ENCODE peak calls at places on chromosomes 1 and 21, in ten cellular contexts. G is fibroblast of lung; N is fibroblast of mammary gland; T is foreskin fibroblast; K is AG10803; W is skeletal muscle cell; L is naive thymus-derived CD4-positive, alpha-beta T cell; Z is sigmoid colon; E is MM.1S; H is adipocyte. Y is an unnamed sample.

GRCh38 chr1:208248254-208248935 is 4.2 kb upstream of the PLXNA2 start:
- DNase-seq in K (no peak), N (no peak), G (no peak), W (no peak), H (no peak), T (no peak), L (no peak), E (no peak), Z (no peak), Y (no peak)

GRCh38 chr21:14677639-14678179 is 131.6 kb upstream of the SAMSN1 start:
- DNase-seq in N (no peak), E (no peak), K (no peak), H (no peak), W (no peak), T (no peak), L (no peak), Z (no peak), G (no peak), Y (no peak)

GRCh38 chr1:12341667-12342066 is 111.8 kb downstream of the VPS13D start:
- DNase-seq in K (no peak), H (no peak), G (no peak), Z (no peak), N (no peak), L (no peak), E (no peak), T (no peak), W (no peak), Y (no peak)

GRCh38 chr1:153791856-153792253 is 16.6 kb downstream of the SLC27A3 start:
- DNase-seq in L (no peak), N (peak), T (peak), Z (peak), W (no peak), G (peak), K (peak), H (peak), E (no peak), Y (peak)

GRCh38 chr1:113581323-113581722 is 178.0 kb downstream of the PHTF1 start:
- DNase-seq in E (no peak), W (no peak), H (no peak), K (no peak), N (no peak), T (no peak), L (no peak), G (no peak), Z (no peak), Y (no peak)

GRCh38 chr1:233359431-233359830 is 31.9 kb downstream of the MAP3K21 start:
- DNase-seq in T (no peak), L (no peak), H (no peak), N (no peak), G (no peak), Z (no peak), W (no peak), E (no peak), K (no peak), Y (no peak)

GRCh38 chr1:46447499-46448108 is 42.0 kb upstream of the DMBX1 start:
- DNase-seq in G (no peak), N (no peak), W (no peak), Z (no peak), E (no peak), K (no peak), H (no peak), T (no peak), L (no peak), Y (no peak)

GRCh38 chr21:14616303-14617039 is 70.4 kb upstream of the SAMSN1 start:
- DNase-seq in T (no peak), Z (no peak), N (peak), K (no peak), H (no peak), L (no peak), E (no peak), G (no peak), W (no peak), Y (no peak)

GRCh38 chr1:214566158-214567104 is 15.0 kb upstream of the PTPN14 start:
- DNase-seq in G (peak), L (no peak), N (peak), W (peak), K (peak), T (peak), H (peak), Z (no peak), E (no peak), Y (no peak)

GRCh38 chr1:11835441-11836225 is 11.9 kb downstream of the NPPA start:
- DNase-seq in E (no peak), L (no peak), K (no peak), W (no peak), Z (no peak), T (no peak), H (no peak), N (no peak), G (no peak), Y (no peak)

GRCh38 chr1:181099152-181100014 is 10.9 kb downstream of the IER5 start:
- DNase-seq in H (peak), T (no peak), N (peak), W (peak), Z (no peak), G (peak), L (no peak), E (peak), K (peak), Y (no peak)

GRCh38 chr21:17793675-17794123 is 25.5 kb downstream of the C21orf91 start:
- DNase-seq in Z (no peak), G (peak), H (peak), L (no peak), E (peak), K (peak), T (peak), W (no peak), N (peak), Y (no peak)
- H3K4me3 ChIP-seq in Z (peak), G (peak), H (peak), L (peak), E (peak), K (peak), T (peak), W (no peak), N (peak), Y (peak)

DNA sequence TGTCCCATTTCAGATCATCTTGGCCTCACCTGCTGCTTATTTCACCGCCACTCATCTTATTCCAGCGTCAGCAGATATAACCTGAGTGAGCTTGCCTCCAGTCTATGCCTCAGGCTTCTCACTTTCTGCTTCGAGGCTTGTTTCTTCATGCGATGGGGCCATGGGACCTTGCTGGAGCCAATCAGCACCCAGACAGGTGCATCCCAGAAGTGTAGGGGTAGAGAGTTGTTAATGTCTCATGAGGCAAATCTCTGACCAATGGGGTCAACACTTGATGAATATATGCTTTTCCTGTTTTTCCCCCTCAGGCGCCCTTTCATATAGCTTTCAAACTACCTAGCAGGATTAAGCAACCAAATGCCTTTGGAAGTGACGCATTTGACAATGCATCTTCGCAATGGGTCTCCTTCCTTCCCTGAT is 935 bp upstream of the YIPF1 start:
- DNase-seq in W (no peak), T (no peak), G (no peak), H (no peak), E (peak), N (no peak), Z (no peak), K (no peak), L (no peak), Y (no peak)
- H3K4me3 ChIP-seq in W (peak), T (peak), G (no peak), H (peak), E (peak), N (peak), Z (peak), K (peak), L (peak), Y (peak)

GRCh38 chr1:56627019-56627635 is 18.0 kb upstream of the PRKAA2 start:
- DNase-seq in E (no peak), L (no peak), G (no peak), N (no peak), W (no peak), H (no peak), K (peak), Z (no peak), T (no peak), Y (no peak)
- H3K4me3 ChIP-seq in E (no peak), L (no peak), G (no peak), N (no peak), W (no peak), H (no peak), K (no peak), Z (no peak), T (no peak), Y (no peak)

DNA sequence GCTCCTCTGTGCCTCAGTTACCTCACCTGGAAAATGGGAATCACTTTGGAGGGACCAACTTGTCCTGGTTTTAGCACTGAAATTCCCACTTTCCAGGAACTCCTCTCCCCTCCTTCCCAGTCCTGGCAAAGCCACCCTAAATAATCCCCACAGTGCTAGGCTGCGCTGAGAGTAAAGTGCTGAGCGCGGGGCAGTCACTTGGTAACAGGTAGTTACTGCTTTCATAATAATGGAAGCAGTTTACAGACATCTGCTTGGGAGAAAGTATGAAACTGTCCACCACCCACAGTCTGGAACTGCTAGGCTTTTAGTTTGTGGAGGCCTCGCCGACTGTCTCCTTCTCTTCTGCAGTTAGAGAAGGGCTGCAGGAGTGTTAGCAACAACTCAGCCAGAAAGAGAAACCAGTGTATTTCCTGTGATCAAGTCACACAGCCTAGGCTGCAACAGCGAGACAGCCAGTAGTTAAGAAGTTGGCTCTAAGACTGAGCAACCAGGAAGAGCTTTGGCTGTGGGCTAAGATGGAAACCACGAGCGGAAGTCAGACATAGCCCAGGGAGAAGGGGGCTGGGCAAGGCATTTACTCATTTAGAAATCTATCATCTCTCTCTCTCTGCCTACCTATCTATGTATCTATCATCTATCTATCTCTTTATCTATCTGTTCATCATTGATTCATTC is 30.8 kb upstream of the ABCG1 start:
- DNase-seq in T (no peak), W (no peak), N (peak), K (peak), G (no peak), L (peak), E (peak), Z (peak), H (no peak), Y (no peak)
- H3K4me3 ChIP-seq in T (no peak), W (no peak), N (no peak), K (no peak), G (no peak), L (peak), E (peak), Z (no peak), H (no peak), Y (no peak)

GRCh38 chr1:19650416-19651140 is 6.5 kb downstream of the NBL1 start:
- DNase-seq in K (no peak), H (no peak), W (no peak), T (no peak), Z (no peak), L (no peak), N (no peak), G (no peak), E (no peak), Y (peak)
- H3K4me3 ChIP-seq in K (peak), H (peak), W (no peak), T (no peak), Z (no peak), L (no peak), N (no peak), G (peak), E (no peak), Y (no peak)

GRCh38 chr1:32337855-32338636 is 2.0 kb upstream of the MARCKSL1 start:
- DNase-seq in K (no peak), L (no peak), Z (no peak), N (no peak), H (no peak), W (no peak), E (peak), T (no peak), G (no peak), Y (peak)
- H3K4me3 ChIP-seq in K (no peak), L (no peak), Z (no peak), N (no peak), H (no peak), W (no peak), E (peak), T (no peak), G (no peak), Y (peak)

DNA sequence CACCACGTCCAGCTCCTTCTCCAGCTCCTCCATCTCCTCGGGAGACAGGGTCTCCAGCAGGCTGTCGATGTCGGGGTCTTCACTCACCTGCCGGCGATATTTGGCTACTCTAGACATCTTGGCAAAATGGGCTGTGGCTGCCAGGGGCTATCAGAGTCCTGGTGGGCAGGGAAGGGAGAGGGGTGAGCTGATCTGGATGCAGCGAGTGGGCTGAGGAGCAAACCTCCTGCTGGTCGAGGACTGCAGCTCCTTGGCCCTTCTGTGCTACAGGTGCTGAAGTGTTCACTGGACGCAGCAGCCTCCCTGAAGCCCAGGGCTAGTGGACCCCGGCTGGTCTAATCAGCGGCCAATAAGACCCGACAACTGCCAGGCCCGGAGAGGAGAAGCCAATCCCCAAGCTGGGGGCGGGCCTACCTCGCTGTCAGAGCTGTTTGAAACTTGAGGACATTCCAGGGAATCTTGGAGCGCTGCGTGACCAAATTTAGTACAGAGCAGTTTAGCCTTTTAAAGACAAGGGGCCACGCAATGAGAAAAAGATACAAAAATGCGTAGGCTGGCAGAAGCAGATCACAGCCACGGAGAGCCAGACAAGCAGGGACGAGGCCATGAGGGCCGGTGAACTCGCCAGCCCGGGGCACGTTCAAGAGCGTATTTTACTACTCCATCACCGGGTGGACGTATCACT is at the start of gene LMOD1:
- DNase-seq in E (no peak), Z (peak), L (no peak), G (peak), N (peak), T (peak), H (peak), K (peak), W (peak), Y (peak)
- H3K4me3 ChIP-seq in E (no peak), Z (peak), L (peak), G (peak), N (peak), T (peak), H (peak), K (peak), W (peak), Y (peak)

DNA sequence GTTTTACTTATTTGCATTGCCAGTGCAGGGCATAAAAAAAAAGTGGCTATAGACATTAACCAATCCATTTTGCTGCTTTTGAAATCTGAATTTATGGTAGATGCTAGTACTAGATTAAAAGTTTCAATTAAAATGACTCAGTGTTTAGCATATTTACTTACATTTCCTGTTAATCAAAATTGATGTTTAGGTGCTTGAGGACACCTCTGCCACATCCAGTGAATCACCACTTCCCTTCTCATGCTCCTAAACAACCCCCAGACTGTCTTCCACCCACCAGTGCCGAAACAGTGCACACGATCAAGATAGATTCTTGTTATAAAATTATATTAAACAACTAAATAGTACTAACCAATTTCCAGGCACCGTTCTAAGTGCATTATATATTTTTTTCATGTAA is 32.7 kb downstream of the HSD17B7 start:
- DNase-seq in Z (no peak), K (no peak), T (no peak), E (no peak), G (no peak), W (no peak), H (no peak), N (peak), L (no peak), Y (no peak)
- H3K4me3 ChIP-seq in Z (no peak), K (no peak), T (no peak), E (no peak), G (no peak), W (no peak), H (no peak), N (no peak), L (no peak), Y (peak)

DNA sequence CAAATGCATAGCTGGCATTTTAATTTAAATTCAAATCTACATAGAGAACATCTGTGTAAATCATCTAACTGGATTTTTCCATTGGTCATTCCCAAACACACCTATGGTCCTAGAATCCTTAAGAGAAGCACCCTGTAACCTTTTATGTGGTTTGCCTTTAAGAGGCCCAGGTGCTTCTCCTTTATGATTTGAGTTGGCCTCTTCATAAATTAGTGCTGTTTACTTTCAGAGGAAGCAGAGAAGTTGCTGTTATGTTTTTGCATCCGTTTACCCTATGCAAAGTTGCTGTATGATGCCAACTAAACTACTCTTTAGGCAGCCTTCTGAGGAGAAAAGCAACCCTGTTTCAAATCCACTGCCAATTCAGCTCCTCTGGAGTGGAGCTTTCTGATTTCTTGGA is 193.8 kb downstream of the HS2ST1 start:
- DNase-seq in H (no peak), G (no peak), Z (no peak), T (no peak), L (no peak), K (no peak), W (no peak), E (no peak), N (no peak), Y (no peak)
- H3K4me3 ChIP-seq in H (no peak), G (no peak), Z (no peak), T (no peak), L (no peak), K (no peak), W (no peak), E (no peak), N (no peak), Y (no peak)

DNA sequence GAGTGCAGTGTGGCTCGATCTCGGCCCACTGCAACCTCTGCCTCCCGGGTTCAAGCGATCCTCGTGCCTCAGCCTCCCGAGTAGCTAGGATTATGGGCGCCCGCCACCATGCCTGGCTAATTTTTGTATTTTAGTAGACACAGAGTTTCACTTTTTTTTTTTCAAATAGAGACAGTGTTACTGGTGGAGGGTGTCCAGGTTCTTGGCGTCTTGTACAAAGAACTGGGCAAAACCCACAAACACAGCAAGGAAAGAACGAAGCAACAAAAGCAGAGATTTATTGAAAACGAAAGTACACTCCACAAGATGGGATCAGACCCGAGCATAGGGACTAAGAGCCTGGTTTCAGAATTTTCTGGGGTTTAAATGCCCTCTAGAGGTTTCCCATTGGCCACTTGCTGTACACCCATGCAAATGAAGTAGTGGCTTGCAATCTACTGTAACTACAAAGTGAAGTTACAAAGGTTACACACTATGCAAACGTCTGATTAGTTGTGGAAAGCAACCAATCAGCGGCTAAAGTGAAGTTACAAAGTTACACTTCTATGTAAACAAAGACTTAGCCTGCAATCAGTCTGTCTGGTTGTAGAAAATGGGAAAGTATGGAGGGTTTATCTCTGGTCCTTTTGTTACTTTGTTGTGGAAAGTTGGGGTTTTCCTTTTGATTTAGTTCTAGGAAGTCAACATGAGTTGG is 199.1 kb downstream of the DYRK1A start:
- DNase-seq in Z (no peak), G (peak), L (no peak), N (peak), K (peak), E (peak), H (peak), T (peak), W (no peak), Y (no peak)
- H3K4me3 ChIP-seq in Z (no peak), G (peak), L (no peak), N (peak), K (peak), E (no peak), H (no peak), T (peak), W (no peak), Y (no peak)

Y was measured in dorsolateral prefrontal cortex.